ENCODE peak calls at places on chromosomes 6 and 20, in seven cellular contexts. I, B, Z, T, K, Q and X are unnamed samples.

GRCh38 chr6:73340048-73340447 is 14.0 kb downstream of the DPPA5 start:
- DNase-seq in B (no peak), T (no peak), Q (no peak), K (no peak), Z (no peak), I (no peak), X (no peak)

GRCh38 chr20:4949833-4950178 is 51.5 kb downstream of the SLC23A2 start:
- DNase-seq in B (no peak), K (peak; percentile 53), I (peak; percentile 8), Q (no peak), Z (peak; percentile 60), T (no peak), X (peak; percentile 16)

GRCh38 chr6:150142657-150143501 is at the start of gene PPP1R14C:
- DNase-seq in B (peak; percentile 80), I (no peak), K (no peak), T (no peak), Z (no peak), Q (no peak), X (peak; percentile 10)

GRCh38 chr6:12047304-12047703 is 35.2 kb downstream of the HIVEP1 start:
- DNase-seq in K (no peak), B (no peak), Q (no peak), Z (no peak), T (no peak), I (no peak), X (no peak)

GRCh38 chr20:58025233-58025632 is 203.2 kb downstream of the ANKRD60 start:
- DNase-seq in B (no peak), I (no peak), Q (no peak), Z (no peak), K (no peak), T (no peak), X (no peak)

GRCh38 chr6:5422321-5422915 is 161.1 kb downstream of the FARS2 start:
- DNase-seq in I (peak; percentile 4), Z (no peak), Q (no peak), T (peak; percentile 7), K (peak; percentile 28), B (peak; percentile 35), X (peak; percentile 39)

GRCh38 chr6:119339941-119340456 is 9.6 kb downstream of the MAN1A1 start:
- DNase-seq in Z (no peak), Q (no peak), T (no peak), I (no peak), B (no peak), K (no peak), X (no peak)

GRCh38 chr20:4401601-4402000 is 320.1 kb upstream of the PRND start:
- DNase-seq in Q (no peak), K (no peak), T (no peak), I (no peak), Z (no peak), B (no peak), X (no peak)

GRCh38 chr6:3746119-3746691 is 5.3 kb downstream of the PXDC1 start:
- DNase-seq in I (no peak), T (no peak), B (no peak), Z (no peak), Q (no peak), K (no peak), X (no peak)

GRCh38 chr20:16622501-16622900 is 49.3 kb upstream of the KIF16B start:
- DNase-seq in I (no peak), Z (no peak), K (no peak), B (no peak), T (no peak), Q (no peak), X (no peak)

GRCh38 chr6:149013932-149014331 is 267.1 kb downstream of the UST start:
- DNase-seq in B (no peak), K (no peak), Z (no peak), I (no peak), Q (no peak), T (no peak), X (no peak)

GRCh38 chr20:62047666-62048345 is 17.9 kb downstream of the TAF4 start:
- DNase-seq in I (no peak), T (no peak), K (no peak), B (no peak), Q (no peak), Z (no peak), X (no peak)

GRCh38 chr20:33910056-33910455 is 83.7 kb upstream of the RALY start:
- DNase-seq in I (no peak), K (peak; percentile 43), B (no peak), Q (no peak), T (no peak), Z (no peak), X (no peak)

GRCh38 chr6:99611148-99611547 is 4.5 kb downstream of the PRDM13 start:
- DNase-seq in K (no peak), Q (no peak), I (no peak), T (no peak), Z (no peak), B (no peak), X (peak; percentile 68)

GRCh38 chr6:99613705-99614429 is 7.2 kb downstream of the PRDM13 start:
- DNase-seq in Q (no peak), Z (peak; percentile 17), B (peak; percentile 50), K (no peak), T (no peak), I (peak; percentile 37), X (no peak)

GRCh38 chr6:99612551-99613397 is 6.1 kb downstream of the PRDM13 start:
- DNase-seq in K (no peak), Z (no peak), Q (no peak), B (no peak), I (no peak), T (no peak), X (no peak)

GRCh38 chr6:99614430-99615161 is 8.0 kb downstream of the PRDM13 start:
- DNase-seq in T (no peak), K (no peak), Q (no peak), I (no peak), Z (peak; percentile 51), B (peak; percentile 40), X (no peak)

GRCh38 chr6:99613398-99613704 is 6.7 kb downstream of the PRDM13 start:
- DNase-seq in Q (no peak), Z (peak; percentile 31), B (peak; percentile 64), K (no peak), I (no peak), T (no peak), X (no peak)
- H3K4me3 ChIP-seq in Q (peak overlapping the region; percentile 71), Z (peak overlapping the region; percentile 57), B (no peak overlapping the region), K (peak overlapping the region; percentile 21), I (no peak overlapping the region), T (no peak overlapping the region), X (no peak overlapping the region)

GRCh38 chr20:63359937-63360849 is 956 bp downstream of the CHRNA4 start:
- DNase-seq in Z (no peak), K (no peak), I (no peak), T (no peak), Q (no peak), B (no peak), X (no peak)
- H3K4me3 ChIP-seq in Z (peak overlapping the region; percentile 36), K (no peak overlapping the region), I (no peak overlapping the region), T (no peak overlapping the region), Q (no peak overlapping the region), B (no peak overlapping the region), X (no peak overlapping the region)

GRCh38 chr20:846894-847278 is 13.4 kb downstream of the FAM110A start:
- DNase-seq in B (peak; percentile 55), T (no peak), Q (no peak), I (peak; percentile 56), K (no peak), Z (no peak), X (peak; percentile 55)
- H3K4me3 ChIP-seq in B (no peak overlapping the region), T (no peak overlapping the region), Q (no peak overlapping the region), I (peak overlapping the region; percentile 75), K (no peak overlapping the region), Z (no peak overlapping the region), X (peak overlapping the region; percentile 21)

GRCh38 chr6:26330835-26331808 is 33.9 kb upstream of the BTN3A2 start:
- DNase-seq in Z (no peak), B (no peak), K (no peak), Q (no peak), I (peak; percentile 55), T (no peak), X (peak; percentile 67)
- H3K4me3 ChIP-seq in Z (peak overlapping the region; percentile 69), B (no peak overlapping the region), K (peak overlapping the region; percentile 53), Q (no peak overlapping the region), I (peak overlapping the region; percentile 67), T (peak overlapping the region; percentile 60), X (peak overlapping the region; percentile 66)

GRCh38 chr6:27684264-27685211 is 211.6 kb upstream of the ZNF184 start:
- DNase-seq in Q (no peak), T (peak; percentile 94), Z (peak; percentile 80), B (no peak), I (no peak), K (peak; percentile 26), X (peak; percentile 84)
- H3K4me3 ChIP-seq in Q (no peak overlapping the region), T (no peak overlapping the region), Z (peak overlapping the region; percentile 29), B (no peak overlapping the region), I (no peak overlapping the region), K (no peak overlapping the region), X (no peak overlapping the region)

GRCh38 chr6:19663479-19663878 is 173.7 kb upstream of the ID4 start:
- DNase-seq in Q (no peak), Z (no peak), I (no peak), K (no peak), T (no peak), B (no peak), X (no peak)
- H3K4me3 ChIP-seq in Q (no peak overlapping the region), Z (no peak overlapping the region), I (no peak overlapping the region), K (no peak overlapping the region), T (no peak overlapping the region), B (no peak overlapping the region), X (no peak overlapping the region)